ENCODE peak calls at places on chromosomes 11 and 22, in seven cellular contexts. H is RWPE2, Y is GM23338, L is HL-60, T is thoracic aorta, G is body of pancreas, N is left ventricle myocardium inferior. I is an unnamed sample.
A peak's percentile ranks its signal among the peaks of the same experiment; 100 is the strongest.

GRCh38 chr11:133477263-133477625 is 55.1 kb downstream of the OPCML start:
- DNase-seq in Y (no peak), N (no peak), T (no peak), H (no peak), L (no peak), G (no peak), I (no peak)

GRCh38 chr11:65798882-65799281 is 12.0 kb downstream of the OVOL1 start:
- DNase-seq in L (no peak), Y (no peak), H (no peak), G (no peak), N (no peak), T (no peak), I (no peak)

GRCh38 chr11:37450613-37451012 is 852.6 kb upstream of the RAG2 start:
- DNase-seq in T (no peak), Y (no peak), G (no peak), H (no peak), N (no peak), L (peak; percentile 14), I (no peak)

GRCh38 chr22:48874956-48875355 is 952.7 kb downstream of the BRD1 start:
- DNase-seq in T (no peak), Y (no peak), G (no peak), N (no peak), H (peak; percentile 17), L (no peak), I (peak; percentile 27)

GRCh38 chr11:96484361-96484760 is 94.5 kb downstream of the JRKL start:
- DNase-seq in Y (no peak), N (no peak), T (no peak), L (no peak), H (no peak), G (no peak), I (no peak)

GRCh38 chr11:62880803-62881578 is at the start of gene SLC3A2:
- DNase-seq in N (peak; percentile 88), L (peak; percentile 95), G (peak; percentile 92), H (peak; percentile 90), T (peak; percentile 46), Y (peak; percentile 91), I (peak; percentile 70)

GRCh38 chr11:13668957-13669521 is 571 bp downstream of the FAR1 start:
- DNase-seq in H (no peak), T (peak; percentile 4), Y (peak; percentile 49), G (peak; percentile 56), L (no peak), N (peak; percentile 36), I (peak; percentile 73)

GRCh38 chr11:76700177-76701100 is 29.9 kb upstream of the LRRC32 start:
- DNase-seq in H (no peak), L (no peak), Y (no peak), T (no peak), N (no peak), G (peak; percentile 15), I (no peak)

GRCh38 chr22:37462983-37463382 is 23.2 kb downstream of the MFNG start:
- DNase-seq in T (no peak), H (no peak), L (no peak), Y (peak; percentile 88), N (no peak), G (peak; percentile 39), I (no peak)

GRCh38 chr22:17233348-17234043 is 14.3 kb upstream of the ADA2 start:
- DNase-seq in T (no peak), N (no peak), Y (peak; percentile 87), L (no peak), G (no peak), H (no peak), I (no peak)

GRCh38 chr11:66996609-66997273 is 21.6 kb downstream of the C11orf86 start:
- DNase-seq in H (no peak), G (no peak), N (peak; percentile 19), Y (no peak), T (no peak), L (no peak), I (no peak)

GRCh38 chr11:8731647-8732188 is 49.1 kb downstream of the RPL27A start:
- DNase-seq in N (no peak), T (no peak), L (no peak), H (no peak), G (no peak), Y (no peak), I (no peak)

GRCh38 chr11:124946735-124947141 is 7.3 kb upstream of the CCDC15 start:
- DNase-seq in G (no peak), T (no peak), L (no peak), N (no peak), Y (no peak), H (no peak), I (no peak)

GRCh38 chr11:129042503-129042902 is 99.8 kb upstream of the TP53AIP1 start:
- DNase-seq in L (no peak), H (no peak), G (no peak), Y (no peak), N (no peak), T (no peak), I (no peak)

GRCh38 chr11:129045150-129045549 is 102.5 kb upstream of the TP53AIP1 start:
- DNase-seq in L (no peak), H (no peak), Y (no peak), G (no peak), T (no peak), N (no peak), I (no peak)

GRCh38 chr11:129041611-129042018 is 98.9 kb upstream of the TP53AIP1 start:
- DNase-seq in Y (no peak), L (no peak), N (no peak), T (no peak), G (no peak), H (no peak), I (no peak)
- H3K4me3 ChIP-seq in Y (no peak overlapping the region), L (no peak overlapping the region), N (no peak overlapping the region), T (no peak overlapping the region), G (no peak overlapping the region), H (no peak overlapping the region), I (no peak overlapping the region)

GRCh38 chr11:75480185-75480889 is 45.4 kb downstream of the GDPD5 start:
- DNase-seq in N (no peak), H (no peak), T (no peak), G (no peak), L (no peak), Y (no peak), I (no peak)

GRCh38 chr11:75482931-75483469 is 42.7 kb downstream of the GDPD5 start:
- DNase-seq in N (no peak), L (no peak), H (no peak), G (peak; percentile 80), Y (no peak), T (no peak), I (no peak)

GRCh38 chr11:75480890-75481190 is 44.9 kb downstream of the GDPD5 start:
- DNase-seq in G (no peak), N (no peak), L (no peak), T (no peak), Y (no peak), H (no peak), I (no peak)

GRCh38 chr11:75481602-75482309 is 44.0 kb downstream of the GDPD5 start:
- DNase-seq in N (no peak), Y (no peak), G (no peak), L (no peak), H (no peak), T (no peak), I (no peak)

DNA sequence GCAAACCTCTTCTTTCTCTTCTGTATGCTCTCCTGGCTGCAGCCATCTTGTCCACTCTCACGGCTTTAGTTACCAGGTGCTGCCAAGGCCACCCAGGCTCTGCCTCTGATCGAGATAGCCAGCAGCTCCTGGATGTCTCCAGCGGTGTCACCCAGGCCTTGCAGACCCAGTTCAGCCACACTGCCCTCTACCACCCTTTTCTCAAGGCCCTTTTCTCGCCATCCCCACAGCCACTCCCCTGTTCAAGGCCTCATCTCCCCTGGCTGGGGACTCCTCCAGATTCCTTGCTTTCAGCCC is 43.5 kb downstream of the GDPD5 start:
- DNase-seq in L (no peak), T (no peak), Y (no peak), G (peak; percentile 72), H (no peak), N (no peak), I (no peak)
- TF ChIP-seq CTCF in L (no peak), T (no peak), Y (no peak), G (no peak), H (no peak), N (no peak), I (no peak)

GRCh38 chr22:32307617-32308016 is 50.0 kb upstream of the RFPL3 start:
- DNase-seq in T (no peak), H (no peak), L (no peak), G (no peak), N (no peak), Y (no peak), I (no peak)
- H3K27ac ChIP-seq in T (no peak overlapping the region), H (no peak overlapping the region), L (no peak overlapping the region), G (no peak overlapping the region), N (no peak overlapping the region), Y (no peak overlapping the region), I (no peak overlapping the region)

DNA sequence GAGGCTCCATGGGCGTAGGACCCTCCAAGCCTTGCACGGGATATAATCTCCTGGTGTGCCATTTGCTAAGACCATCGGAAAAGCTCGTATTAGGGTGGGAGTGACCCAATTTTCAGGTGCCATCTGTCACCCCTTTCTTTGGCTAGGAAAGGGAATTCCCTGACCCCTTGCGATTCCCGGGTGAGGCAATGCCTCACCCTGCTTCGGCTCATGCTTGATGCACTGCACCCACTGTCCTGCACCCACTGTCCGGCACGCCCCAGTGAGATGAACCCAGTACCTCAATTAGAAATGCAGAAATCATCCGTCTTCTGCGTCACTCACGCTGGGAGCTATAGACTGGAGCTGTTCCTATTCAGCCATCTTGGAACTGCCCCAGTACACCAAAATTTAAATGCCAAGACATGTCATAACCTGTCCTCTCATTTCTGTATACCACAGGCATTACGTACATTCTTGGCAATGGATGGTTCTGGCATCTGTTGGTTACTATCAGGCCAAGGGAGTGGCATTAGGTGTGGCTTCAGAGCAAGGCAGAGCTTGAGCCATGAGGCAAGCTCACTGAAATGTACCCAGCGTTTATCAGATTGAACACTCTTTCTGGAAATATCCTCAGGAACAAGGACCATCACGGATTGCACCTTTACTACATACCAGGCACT is 95.4 kb upstream of the GALNT18 start:
- DNase-seq in T (no peak), N (no peak), Y (no peak), H (no peak), L (no peak), G (no peak), I (no peak)
- H3K4me3 ChIP-seq in T (no peak overlapping the region), N (no peak overlapping the region), Y (no peak overlapping the region), H (no peak overlapping the region), L (no peak overlapping the region), G (no peak overlapping the region), I (no peak overlapping the region)

I was measured in ascending aorta.